ENCODE peak calls at places on chromosome 20, in nine cellular contexts. L is amniotic stem cell; G is left ventricle myocardium superior; P is stimulated activated CD4-positive, alpha-beta T cell treated with anti-CD3 and anti-CD28 coated beads, Interleukin-12 subunit alpha, Interleukin-12 subunit beta, amount 100 ng/mL, for 48 hours; W is GM18507; C is activated CD4-positive, alpha-beta T cell treated with anti-CD3 and anti-CD28 coated beads for 4 hours; I is Caki2; S is naive thymus-derived CD4-positive, alpha-beta T cell; U is AG10803. E is an unnamed sample.

GRCh38 chr20:12153616-12154015 is 235.9 kb downstream of the BTBD3 start:
- DNase-seq in S (no peak), P (no peak), G (no peak), W (no peak), I (no peak), L (no peak), C (no peak), U (peak), E (no peak)

GRCh38 chr20:19947611-19948264 is 69.4 kb upstream of the NAA20 start:
- DNase-seq in L (no peak), C (no peak), S (no peak), I (no peak), P (no peak), G (no peak), U (peak), W (no peak), E (peak)

GRCh38 chr20:36538026-36538764 is 3.1 kb upstream of the MYL9 start:
- DNase-seq in P (no peak), U (no peak), C (no peak), W (no peak), I (no peak), S (no peak), G (no peak), L (no peak), E (no peak)

GRCh38 chr20:45892049-45892816 is 1.1 kb downstream of the CTSA start:
- DNase-seq in P (no peak), I (peak), L (no peak), C (no peak), S (no peak), G (no peak), U (peak), W (no peak), E (no peak)

GRCh38 chr20:34299925-34300806 is 3.0 kb downstream of the AHCY start:
- DNase-seq in P (no peak), I (peak), C (no peak), W (no peak), G (no peak), U (peak), L (no peak), S (no peak), E (peak)

GRCh38 chr20:16749573-16749972 is 1.4 kb downstream of the OTOR start:
- DNase-seq in I (no peak), U (no peak), G (no peak), C (no peak), W (no peak), P (no peak), S (no peak), L (no peak), E (no peak)

GRCh38 chr20:56752274-56752673 is 123.2 kb downstream of the TFAP2C start:
- DNase-seq in U (peak), G (no peak), C (no peak), I (peak), L (peak), S (no peak), P (no peak), W (no peak), E (no peak)

GRCh38 chr20:17395729-17396128 is 135.4 kb downstream of the BFSP1 start:
- DNase-seq in L (no peak), U (no peak), C (no peak), P (no peak), W (no peak), G (no peak), S (no peak), I (no peak), E (no peak)

GRCh38 chr20:35871311-35871771 is 83.0 kb downstream of the SCAND1 start:
- DNase-seq in S (no peak), U (peak), W (no peak), L (no peak), G (peak), I (no peak), C (no peak), P (no peak), E (no peak)

GRCh38 chr20:20003088-20003954 is 13.8 kb upstream of the NAA20 start:
- DNase-seq in L (no peak), I (no peak), G (no peak), W (no peak), P (peak), U (no peak), C (no peak), S (peak), E (peak)

GRCh38 chr20:17615645-17616479 is 46.0 kb downstream of the DSTN start:
- DNase-seq in W (no peak), U (no peak), S (no peak), C (no peak), L (no peak), G (no peak), P (no peak), I (no peak), E (no peak)

GRCh38 chr20:36544134-36545018 is 3.1 kb downstream of the MYL9 start:
- DNase-seq in I (no peak), U (peak), G (peak), C (no peak), P (no peak), S (no peak), W (no peak), L (peak), E (no peak)

GRCh38 chr20:62792940-62793756 is 3.1 kb upstream of the MRGBP start:
- DNase-seq in C (no peak), L (no peak), S (no peak), I (no peak), P (no peak), G (no peak), U (no peak), W (no peak), E (no peak)

GRCh38 chr20:63509088-63509564 is 10.2 kb upstream of the EEF1A2 start:
- DNase-seq in W (no peak), S (no peak), L (no peak), I (no peak), C (no peak), G (no peak), U (peak), P (no peak), E (no peak)

GRCh38 chr20:41149679-41150131 is 12.4 kb downstream of the PLCG1 start:
- DNase-seq in S (no peak), W (no peak), U (peak), G (no peak), I (peak), C (no peak), P (no peak), L (no peak), E (no peak)